ENCODE peak calls at places on chromosome 7, in four cellular contexts. D is adrenal gland, X is KBM-7, N is cardiac septum. H is an unnamed sample.

GRCh38 chr7:43492906-43493305 is 90.0 kb upstream of the STK17A start:
- DNase-seq in X (no peak), D (no peak), N (no peak), H (no peak)

GRCh38 chr7:22700559-22701002 is 26.4 kb upstream of the IL6 start:
- DNase-seq in D (no peak), X (no peak), N (no peak), H (peak; percentile 94)

GRCh38 chr7:108430664-108431063 is 25.6 kb downstream of the NRCAM start:
- DNase-seq in D (no peak), X (peak; percentile 38), N (no peak), H (no peak)

GRCh38 chr7:26093023-26093422 is 59.0 kb upstream of the NFE2L3 start:
- DNase-seq in X (no peak), D (no peak), N (no peak), H (no peak)

GRCh38 chr7:1917221-1918062 is 247.4 kb downstream of the ELFN1 start:
- DNase-seq in X (no peak), D (no peak), N (no peak), H (peak; percentile 67)

GRCh38 chr7:151485006-151485732 is 34.5 kb downstream of the RHEB start:
- DNase-seq in X (no peak), D (peak; percentile 44), N (no peak), H (peak; percentile 87)

GRCh38 chr7:37832194-37832593 is 16.2 kb upstream of the NME8 start:
- DNase-seq in N (peak; percentile 78), D (peak; percentile 79), X (peak; percentile 70), H (peak; percentile 44)

GRCh38 chr7:24924375-24924774 is 55.6 kb downstream of the OSBPL3 start:
- DNase-seq in D (no peak), N (no peak), X (peak; percentile 47), H (no peak)

GRCh38 chr7:14436878-14437277 is 447.4 kb upstream of the ETV1 start:
- DNase-seq in X (no peak), N (no peak), D (no peak), H (no peak)

GRCh38 chr7:9189683-9190082 is 756.3 kb downstream of the NXPH1 start:
- DNase-seq in N (peak; percentile 50), D (no peak), X (no peak), H (no peak)

GRCh38 chr7:73519867-73520672 is 2.0 kb downstream of the BAZ1B start:
- DNase-seq in X (no peak), N (no peak), D (no peak), H (no peak)

GRCh38 chr7:151691449-151691848 is 171.8 kb upstream of the RHEB start:
- DNase-seq in X (no peak), D (no peak), N (no peak), H (no peak)

GRCh38 chr7:151089893-151090730 is 3.8 kb downstream of the AGAP3 start:
- DNase-seq in D (no peak), N (no peak), X (no peak), H (no peak)

GRCh38 chr7:150368884-150369739 is 490 bp downstream of the REPIN1 start:
- DNase-seq in X (peak; percentile 59), N (peak; percentile 86), D (peak; percentile 81), H (peak; percentile 59)